ENCODE peak calls at places on chromosomes 7 and 10, in five cellular contexts. F, I, J, U and G are unnamed samples.

GRCh38 chr7:1312098-1313070 is 79.7 kb downstream of the UNCX start:
- DNase-seq in U (no peak), J (no peak), F (no peak), I (no peak), G (no peak)

GRCh38 chr7:93310346-93310745 is 78.2 kb downstream of the VPS50 start:
- DNase-seq in U (no peak), I (no peak), F (no peak), J (no peak), G (no peak)

GRCh38 chr7:12244129-12244528 is 33.0 kb downstream of the TMEM106B start:
- DNase-seq in I (no peak), F (no peak), J (no peak), U (no peak), G (no peak)

GRCh38 chr10:122765412-122765811 is 65.8 kb upstream of the C10orf120 start:
- DNase-seq in J (no peak), F (no peak), I (no peak), U (no peak), G (no peak)

GRCh38 chr10:97222346-97222961 is 36.7 kb upstream of the SLIT1 start:
- DNase-seq in J (no peak), I (no peak), U (no peak), F (no peak), G (no peak)

GRCh38 chr10:124338276-124338915 is 80.3 kb downstream of the OAT start:
- DNase-seq in I (no peak), F (no peak), U (no peak), J (no peak), G (no peak)

GRCh38 chr10:22491480-22491879 is 146.2 kb downstream of the SPAG6 start:
- DNase-seq in J (no peak), U (peak), F (no peak), I (no peak), G (no peak)

GRCh38 chr10:89553064-89553734 is 17.8 kb upstream of the SLC16A12 start:
- DNase-seq in I (peak), U (no peak), F (no peak), J (no peak), G (no peak)

GRCh38 chr7:75915416-75916156 is 631 bp downstream of the POR start:
- DNase-seq in J (no peak), F (no peak), U (no peak), I (no peak), G (peak)

GRCh38 chr10:19003341-19003740 is 45.3 kb upstream of the MALRD1 start:
- DNase-seq in U (no peak), I (no peak), F (no peak), J (no peak), G (no peak)

GRCh38 chr7:114554781-114555537 is 140.3 kb downstream of the FOXP2 start:
- DNase-seq in F (no peak), U (no peak), J (no peak), I (no peak), G (no peak)

GRCh38 chr7:2596636-2597635 is 34.9 kb upstream of the TTYH3 start:
- DNase-seq in J (no peak), F (no peak), I (no peak), U (no peak), G (no peak)

GRCh38 chr7:43431020-43431595 is 151.8 kb upstream of the STK17A start:
- DNase-seq in I (no peak), J (no peak), F (no peak), U (no peak), G (no peak)

GRCh38 chr7:144519900-144520299 is 116.4 kb upstream of the NOBOX start:
- DNase-seq in J (no peak), U (peak), F (no peak), I (no peak), G (no peak)

GRCh38 chr7:128427289-128427891 is 17.6 kb upstream of the IMPDH1 start:
- DNase-seq in U (no peak), I (no peak), J (no peak), F (no peak), G (no peak)

GRCh38 chr7:101126651-101127459 is at the start of gene SERPINE1:
- DNase-seq in U (peak), I (peak), J (peak), F (peak), G (peak)

GRCh38 chr7:68904635-68905034 is 693.6 kb upstream of the AUTS2 start:
- DNase-seq in U (no peak), F (no peak), J (no peak), I (no peak), G (no peak)

GRCh38 chr10:95247200-95247880 is 43.5 kb downstream of the PDLIM1 start:
- DNase-seq in F (no peak), J (no peak), U (no peak), I (peak), G (no peak)

GRCh38 chr7:144775735-144776134 is 60.1 kb downstream of the TPK1 start:
- DNase-seq in F (no peak), I (no peak), U (no peak), J (no peak), G (no peak)

GRCh38 chr7:74233655-74234280 is 20.4 kb downstream of the RFC2 start:
- DNase-seq in U (no peak), I (peak), J (no peak), F (no peak), G (no peak)

GRCh38 chr10:89274928-89275327 is 23.4 kb upstream of the LIPA start:
- DNase-seq in F (no peak), I (no peak), J (no peak), U (no peak), G (no peak)

GRCh38 chr10:11521860-11522259 is 89.6 kb downstream of the USP6NL start:
- DNase-seq in J (no peak), I (no peak), U (no peak), F (no peak), G (no peak)

GRCh38 chr10:5551531-5552375 is 27.0 kb downstream of the CALML3 start:
- DNase-seq in U (peak), I (no peak), F (peak), J (no peak), G (no peak)

GRCh38 chr10:70762441-70763177 is 22.6 kb downstream of the TBATA start:
- DNase-seq in F (no peak), I (no peak), U (no peak), J (no peak), G (no peak)

GRCh38 chr7:47497367-47498096 is 84.4 kb downstream of the TNS3 start:
- DNase-seq in U (no peak), J (no peak), F (no peak), I (no peak), G (no peak)

GRCh38 chr10:1609596-1609995 is 127.7 kb downstream of the ADARB2 start:
- DNase-seq in U (no peak), I (no peak), F (no peak), J (no peak), G (no peak)

GRCh38 chr7:127245582-127245981 is 7.2 kb downstream of the GRM8 start:
- DNase-seq in F (no peak), J (no peak), U (no peak), I (no peak), G (no peak)

GRCh38 chr7:127239814-127240213 is 12.9 kb downstream of the GRM8 start:
- DNase-seq in F (no peak), U (no peak), I (no peak), J (no peak), G (no peak)
- TF ChIP-seq CTCF in F (no peak), U (peak), I (no peak), J (no peak), G (no peak)

GRCh38 chr7:103117016-103117415 is 31.9 kb downstream of the NAPEPLD start:
- DNase-seq in F (no peak), I (no peak), J (no peak), U (no peak), G (no peak)

GRCh38 chr7:103121641-103122040 is 27.3 kb downstream of the NAPEPLD start:
- DNase-seq in J (no peak), F (no peak), U (no peak), I (no peak), G (no peak)

GRCh38 chr7:103117465-103117864 is 31.4 kb downstream of the NAPEPLD start:
- DNase-seq in U (no peak), J (no peak), F (no peak), I (no peak), G (no peak)

GRCh38 chr7:103116511-103116910 is 32.4 kb downstream of the NAPEPLD start:
- DNase-seq in J (no peak), U (no peak), I (no peak), F (no peak), G (no peak)

DNA sequence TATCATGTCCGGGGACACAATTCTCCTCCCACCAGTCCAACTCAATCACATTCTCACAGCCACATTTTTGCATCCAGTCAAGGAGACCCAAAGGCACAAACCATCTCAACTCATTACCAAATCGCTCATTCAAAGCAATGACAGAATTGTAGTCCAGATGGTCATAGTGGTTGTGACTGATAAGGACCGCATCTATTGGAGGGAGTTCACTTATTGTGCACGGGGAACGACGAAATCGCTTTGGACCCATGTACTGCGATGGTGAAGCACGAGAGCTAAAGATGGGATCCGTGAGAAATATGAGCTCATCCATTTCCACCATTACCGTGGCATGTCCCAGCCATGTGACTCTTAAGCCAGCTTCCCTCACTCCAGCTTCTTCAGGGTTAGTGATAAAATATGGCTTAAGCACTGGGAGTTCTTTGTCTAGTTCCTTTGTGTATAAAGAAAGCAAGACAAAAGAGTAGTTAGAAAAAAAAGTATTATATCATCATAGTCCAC is 29.1 kb downstream of the NAPEPLD start:
- DNase-seq in F (no peak), U (no peak), J (no peak), I (no peak), G (no peak)
- H3K27ac ChIP-seq in F (no peak), U (peak), J (no peak), I (no peak), G (no peak)

DNA sequence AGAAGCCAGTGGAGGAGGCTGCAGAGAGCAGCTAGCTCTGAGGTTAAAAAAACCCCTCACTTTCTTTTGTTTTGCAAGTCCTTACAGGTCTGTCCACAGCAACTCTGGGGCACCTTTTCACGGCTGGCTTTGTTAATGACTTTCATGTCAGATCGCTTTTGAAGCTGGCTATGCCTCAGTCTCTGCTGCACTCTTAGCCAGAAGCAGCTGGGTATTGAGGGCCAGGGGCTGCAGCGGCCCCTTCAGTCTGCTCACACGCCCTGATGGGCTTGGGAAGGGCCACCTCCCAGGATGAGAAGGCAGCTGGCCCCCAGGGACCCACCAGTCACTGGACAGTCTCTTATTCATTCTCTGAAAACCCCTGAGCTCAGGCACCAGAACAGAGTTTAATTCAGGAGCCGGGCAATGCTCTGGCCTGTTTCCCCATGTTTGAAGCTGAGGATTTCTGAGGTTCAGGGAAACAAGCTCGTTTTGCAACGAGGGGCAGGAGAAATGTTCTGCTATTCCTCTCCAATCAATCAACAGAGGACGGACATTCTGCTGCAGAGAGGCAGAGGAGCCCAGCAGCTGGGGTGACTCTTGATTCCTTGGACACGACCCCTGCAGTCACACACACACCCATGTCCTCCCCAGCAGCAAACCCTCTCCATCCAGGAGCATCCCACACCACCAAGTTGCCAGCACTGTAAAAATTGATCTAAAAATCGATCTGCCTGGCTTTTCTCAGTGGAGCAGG is 31.0 kb downstream of the TRIM8 start:
- DNase-seq in F (no peak), U (peak), J (no peak), I (no peak), G (no peak)
- TF ChIP-seq CTCF in F (no peak), U (no peak), J (no peak), I (no peak), G (no peak)

GRCh38 chr10:77240959-77241358 is 396.6 kb downstream of the KCNMA1 start:
- DNase-seq in I (no peak), J (no peak), F (no peak), U (no peak), G (no peak)
- H3K27ac ChIP-seq in I (no peak), J (peak), F (no peak), U (no peak), G (no peak)